ENCODE peak calls at places on chromosome 1, in four cellular contexts. One of them, this sample, is unnamed.

GRCh38 chr1:157099633-157100009 is at the start of gene ETV3L:
- DNase-seq in tibial nerve: no peak
- DNase-seq in AG09309: no peak
- DNase-seq in AG04450: no peak
- DNase-seq in this sample: no peak

GRCh38 chr1:87513971-87514660 is 185.4 kb downstream of the LMO4 start:
- DNase-seq in tibial nerve: no peak
- DNase-seq in AG09309: no peak
- DNase-seq in AG04450: no peak
- DNase-seq in this sample: no peak

GRCh38 chr1:62084304-62084905 is 110.2 kb upstream of the L1TD1 start:
- DNase-seq in tibial nerve: no peak
- DNase-seq in AG09309: no peak
- DNase-seq in AG04450: no peak
- DNase-seq in this sample: no peak

GRCh38 chr1:1782399-1783221 is 4.3 kb upstream of the NADK start:
- DNase-seq in tibial nerve: peak
- DNase-seq in AG09309: peak
- DNase-seq in AG04450: no peak
- DNase-seq in this sample: peak

GRCh38 chr1:39116868-39117728 is 87.4 kb upstream of the MACF1 start:
- DNase-seq in tibial nerve: no peak
- DNase-seq in AG09309: no peak
- DNase-seq in AG04450: no peak
- DNase-seq in this sample: no peak

GRCh38 chr1:210252621-210253041 is 20.0 kb downstream of the SERTAD4 start:
- DNase-seq in tibial nerve: no peak
- DNase-seq in AG09309: no peak
- DNase-seq in AG04450: no peak
- DNase-seq in this sample: no peak

GRCh38 chr1:50422675-50422945 is 633 bp downstream of the DMRTA2 start:
- DNase-seq in tibial nerve: no peak
- DNase-seq in AG09309: no peak
- DNase-seq in AG04450: no peak
- DNase-seq in this sample: no peak

GRCh38 chr1:180098242-180098995 is 56.2 kb upstream of the QSOX1 start:
- DNase-seq in tibial nerve: no peak
- DNase-seq in AG09309: peak
- DNase-seq in AG04450: peak
- DNase-seq in this sample: peak

GRCh38 chr1:110412576-110412975 is 5.1 kb upstream of the LAMTOR5 start:
- DNase-seq in tibial nerve: peak
- DNase-seq in AG09309: no peak
- DNase-seq in AG04450: no peak
- DNase-seq in this sample: peak

GRCh38 chr1:229756666-229757065 is 130.6 kb downstream of the URB2 start:
- DNase-seq in tibial nerve: no peak
- DNase-seq in AG09309: peak
- DNase-seq in AG04450: no peak
- DNase-seq in this sample: peak

GRCh38 chr1:20137055-20137454 is 2.1 kb upstream of the PLA2G2F start:
- DNase-seq in tibial nerve: no peak
- DNase-seq in AG09309: no peak
- DNase-seq in AG04450: no peak
- DNase-seq in this sample: no peak

GRCh38 chr1:8171751-8172464 is 145.8 kb upstream of the ERRFI1 start:
- DNase-seq in tibial nerve: no peak
- DNase-seq in AG09309: no peak
- DNase-seq in AG04450: no peak
- DNase-seq in this sample: peak

GRCh38 chr1:169964206-169964605 is 70.5 kb upstream of the SCYL3 start:
- DNase-seq in tibial nerve: no peak
- DNase-seq in AG09309: no peak
- DNase-seq in AG04450: no peak
- DNase-seq in this sample: no peak

GRCh38 chr1:182269097-182269496 is 122.5 kb downstream of the GLUL start:
- DNase-seq in tibial nerve: no peak
- DNase-seq in AG09309: no peak
- DNase-seq in AG04450: no peak
- DNase-seq in this sample: no peak

GRCh38 chr1:203796223-203796747 is 862 bp downstream of the ZBED6 start:
- DNase-seq in tibial nerve: no peak
- DNase-seq in AG09309: no peak
- DNase-seq in AG04450: no peak
- DNase-seq in this sample: no peak

GRCh38 chr1:17763995-17764394 is 8.9 kb downstream of the ACTL8 start:
- DNase-seq in tibial nerve: no peak
- DNase-seq in AG09309: no peak
- DNase-seq in AG04450: no peak
- DNase-seq in this sample: no peak

GRCh38 chr1:186483561-186483960 is 22.6 kb upstream of the PDC start:
- DNase-seq in tibial nerve: no peak
- DNase-seq in AG09309: no peak
- DNase-seq in AG04450: no peak
- DNase-seq in this sample: no peak

GRCh38 chr1:1428174-1428573 is 7.1 kb upstream of the ANKRD65 start:
- DNase-seq in tibial nerve: no peak
- DNase-seq in AG09309: no peak
- DNase-seq in AG04450: no peak
- DNase-seq in this sample: no peak

GRCh38 chr1:23530089-23530749 is 814 bp downstream of the E2F2 start:
- DNase-seq in tibial nerve: no peak
- DNase-seq in AG09309: no peak
- DNase-seq in AG04450: no peak
- DNase-seq in this sample: no peak

GRCh38 chr1:245019904-245020486 is 134.8 kb upstream of the KIF26B start:
- DNase-seq in tibial nerve: no peak
- DNase-seq in AG09309: no peak
- DNase-seq in AG04450: no peak
- DNase-seq in this sample: no peak

GRCh38 chr1:180924939-180925338 is 12.2 kb downstream of the KIAA1614 start:
- DNase-seq in tibial nerve: no peak
- DNase-seq in AG09309: no peak
- DNase-seq in AG04450: no peak
- DNase-seq in this sample: no peak

GRCh38 chr1:235304549-235305451 is 23.2 kb downstream of the ARID4B start:
- DNase-seq in tibial nerve: no peak
- DNase-seq in AG09309: no peak
- DNase-seq in AG04450: no peak
- DNase-seq in this sample: no peak

GRCh38 chr1:1614954-1615255 is 395 bp upstream of the MIB2 start:
- DNase-seq in tibial nerve: no peak
- DNase-seq in AG09309: no peak
- DNase-seq in AG04450: no peak
- DNase-seq in this sample: no peak

GRCh38 chr1:203536575-203536974 is 42.6 kb downstream of the OPTC start:
- DNase-seq in tibial nerve: no peak
- DNase-seq in AG09309: no peak
- DNase-seq in AG04450: no peak
- DNase-seq in this sample: peak

GRCh38 chr1:89538361-89538760 is 13.7 kb downstream of the LRRC8B start:
- DNase-seq in tibial nerve: no peak
- DNase-seq in AG09309: no peak
- DNase-seq in AG04450: no peak
- DNase-seq in this sample: no peak

GRCh38 chr1:119626841-119627240 is 21.2 kb downstream of the ZNF697 start:
- DNase-seq in tibial nerve: no peak
- DNase-seq in AG09309: no peak
- DNase-seq in AG04450: no peak
- DNase-seq in this sample: peak

GRCh38 chr1:40976952-40977690 is 2.4 kb upstream of the CTPS1 start:
- DNase-seq in tibial nerve: no peak
- DNase-seq in AG09309: no peak
- DNase-seq in AG04450: no peak
- DNase-seq in this sample: peak

GRCh38 chr1:213393860-213394259 is 342.8 kb downstream of the RPS6KC1 start:
- DNase-seq in tibial nerve: no peak
- DNase-seq in AG09309: no peak
- DNase-seq in AG04450: no peak
- DNase-seq in this sample: no peak

GRCh38 chr1:177927021-177927596 is 42.7 kb downstream of the SEC16B start:
- DNase-seq in tibial nerve: no peak
- DNase-seq in AG09309: peak
- DNase-seq in AG04450: peak
- DNase-seq in this sample: peak

GRCh38 chr1:92916899-92917298 is 44.4 kb downstream of the DIPK1A start:
- DNase-seq in tibial nerve: no peak
- DNase-seq in AG09309: no peak
- DNase-seq in AG04450: peak
- DNase-seq in this sample: peak

GRCh38 chr1:171081220-171081993 is 9.3 kb upstream of the FMO3 start:
- DNase-seq in tibial nerve: no peak
- DNase-seq in AG09309: peak
- DNase-seq in AG04450: peak
- DNase-seq in this sample: peak

GRCh38 chr1:199463521-199464127 is 563.9 kb upstream of the NR5A2 start:
- DNase-seq in tibial nerve: no peak
- DNase-seq in AG09309: peak
- DNase-seq in AG04450: peak
- DNase-seq in this sample: peak

GRCh38 chr1:203629509-203630082 is 3.0 kb downstream of the ATP2B4 start:
- DNase-seq in tibial nerve: peak
- DNase-seq in AG09309: no peak
- DNase-seq in AG04450: no peak
- DNase-seq in this sample: peak

GRCh38 chr1:91799863-91800262 is 86.1 kb downstream of the TGFBR3 start:
- DNase-seq in tibial nerve: no peak
- DNase-seq in AG09309: no peak
- DNase-seq in AG04450: no peak
- DNase-seq in this sample: no peak

GRCh38 chr1:78464449-78464891 is 26.3 kb upstream of the PTGFR start:
- DNase-seq in tibial nerve: no peak
- DNase-seq in AG09309: no peak
- DNase-seq in AG04450: no peak
- DNase-seq in this sample: peak

GRCh38 chr1:47931395-47931794 is 65.8 kb downstream of the TRABD2B start:
- DNase-seq in tibial nerve: no peak
- DNase-seq in AG09309: no peak
- DNase-seq in AG04450: no peak
- DNase-seq in this sample: peak

GRCh38 chr1:42201986-42202385 is 37.4 kb upstream of the GUCA2A start:
- DNase-seq in tibial nerve: no peak
- DNase-seq in AG09309: no peak
- DNase-seq in AG04450: no peak
- DNase-seq in this sample: no peak

GRCh38 chr1:156797212-156797871 is 19.3 kb downstream of the SH2D2A start:
- DNase-seq in tibial nerve: no peak
- DNase-seq in AG09309: no peak
- DNase-seq in AG04450: peak
- DNase-seq in this sample: peak

GRCh38 chr1:218347713-218348627 is 2.8 kb downstream of the TGFB2 start:
- DNase-seq in tibial nerve: no peak
- DNase-seq in AG09309: no peak
- DNase-seq in AG04450: no peak
- DNase-seq in this sample: no peak

GRCh38 chr1:54239603-54240002 is 39.6 kb downstream of the MRPL37 start:
- DNase-seq in tibial nerve: no peak
- DNase-seq in AG09309: no peak
- DNase-seq in AG04450: no peak
- DNase-seq in this sample: no peak
- TF ChIP-seq CTCF in tibial nerve: no peak
- TF ChIP-seq CTCF in AG09309: no peak
- TF ChIP-seq CTCF in AG04450: no peak
- TF ChIP-seq CTCF in this sample: no peak

GRCh38 chr1:45359882-45360513 is 19.8 kb upstream of the MUTYH start:
- DNase-seq in tibial nerve: peak
- DNase-seq in AG09309: peak
- DNase-seq in AG04450: peak
- DNase-seq in this sample: peak
- TF ChIP-seq CTCF in tibial nerve: peak
- TF ChIP-seq CTCF in AG09309: peak
- TF ChIP-seq CTCF in AG04450: peak
- TF ChIP-seq CTCF in this sample: peak

GRCh38 chr1:230917284-230918135 is 49.2 kb upstream of the C1orf198 start:
- DNase-seq in tibial nerve: peak
- DNase-seq in AG09309: no peak
- DNase-seq in AG04450: peak
- DNase-seq in this sample: peak

GRCh38 chr1:230926182-230926581 is 52.5 kb downstream of the TTC13 start:
- DNase-seq in tibial nerve: no peak
- DNase-seq in AG09309: no peak
- DNase-seq in AG04450: no peak
- DNase-seq in this sample: no peak

GRCh38 chr1:230916607-230917283 is 48.4 kb upstream of the C1orf198 start:
- DNase-seq in tibial nerve: no peak
- DNase-seq in AG09309: no peak
- DNase-seq in AG04450: no peak
- DNase-seq in this sample: no peak

GRCh38 chr1:230919201-230919600 is 50.9 kb upstream of the C1orf198 start:
- DNase-seq in tibial nerve: no peak
- DNase-seq in AG09309: no peak
- DNase-seq in AG04450: no peak
- DNase-seq in this sample: no peak

GRCh38 chr1:230922620-230923019 is 54.3 kb upstream of the C1orf198 start:
- DNase-seq in tibial nerve: no peak
- DNase-seq in AG09309: no peak
- DNase-seq in AG04450: no peak
- DNase-seq in this sample: no peak
- TF ChIP-seq CTCF in tibial nerve: no peak
- TF ChIP-seq CTCF in AG09309: no peak
- TF ChIP-seq CTCF in AG04450: peak
- TF ChIP-seq CTCF in this sample: peak

GRCh38 chr1:222357252-222357651 is 190.7 kb downstream of the HHIPL2 start:
- DNase-seq in tibial nerve: no peak
- DNase-seq in AG09309: no peak
- DNase-seq in AG04450: no peak
- DNase-seq in this sample: no peak

GRCh38 chr1:222358100-222358499 is 189.8 kb downstream of the HHIPL2 start:
- DNase-seq in tibial nerve: no peak
- DNase-seq in AG09309: no peak
- DNase-seq in AG04450: no peak
- DNase-seq in this sample: no peak
- TF ChIP-seq CTCF in tibial nerve: no peak
- TF ChIP-seq CTCF in AG09309: no peak
- TF ChIP-seq CTCF in AG04450: no peak
- TF ChIP-seq CTCF in this sample: no peak

GRCh38 chr1:25039229-25039628 is 109.2 kb upstream of the RUNX3 start:
- DNase-seq in tibial nerve: no peak
- DNase-seq in AG09309: no peak
- DNase-seq in AG04450: no peak
- DNase-seq in this sample: no peak
- TF ChIP-seq CTCF in tibial nerve: no peak
- TF ChIP-seq CTCF in AG09309: peak
- TF ChIP-seq CTCF in AG04450: peak
- TF ChIP-seq CTCF in this sample: no peak

GRCh38 chr1:35268282-35269189 is at the start of gene ZMYM4:
- DNase-seq in tibial nerve: peak
- DNase-seq in AG09309: peak
- DNase-seq in AG04450: peak
- DNase-seq in this sample: peak
- TF ChIP-seq CTCF in tibial nerve: peak
- TF ChIP-seq CTCF in AG09309: no peak
- TF ChIP-seq CTCF in AG04450: no peak
- TF ChIP-seq CTCF in this sample: no peak